ENCODE peak calls at places on chromosome 15, in five cellular contexts. X, T, C, I and P are unnamed samples.

GRCh38 chr15:95274038-95274437 is 1042.7 kb downstream of the MCTP2 start:
- DNase-seq in X (no peak), T (no peak), C (no peak), I (no peak), P (no peak)

GRCh38 chr15:75397494-75397893 is 29.1 kb upstream of the MAN2C1 start:
- DNase-seq in X (no peak), T (no peak), C (no peak), I (no peak), P (no peak)

GRCh38 chr15:51991141-51991540 is 19.6 kb upstream of the LEO1 start:
- DNase-seq in X (no peak), T (no peak), C (no peak), I (no peak), P (no peak)

GRCh38 chr15:31371520-31372240 is 45.0 kb downstream of the KLF13 start:
- DNase-seq in X (no peak), T (no peak), C (no peak), I (no peak), P (no peak)

GRCh38 chr15:52228928-52229327 is 37.7 kb upstream of the GNB5 start:
- DNase-seq in X (no peak), T (no peak), C (no peak), I (no peak), P (no peak)

GRCh38 chr15:76401285-76401684 is 64.7 kb downstream of the ISL2 start:
- DNase-seq in X (no peak), T (no peak), C (no peak), I (no peak), P (no peak)

GRCh38 chr15:67307156-67307555 is 52.6 kb downstream of the IQCH start:
- DNase-seq in X (no peak), T (no peak), C (no peak), I (no peak), P (no peak)

GRCh38 chr15:73325191-73325980 is 43.4 kb downstream of the HCN4 start:
- DNase-seq in X (peak), T (no peak), C (peak), I (no peak), P (no peak)

GRCh38 chr15:97174886-97175540 is 785.5 kb upstream of the ARRDC4 start:
- DNase-seq in X (no peak), T (no peak), C (no peak), I (no peak), P (no peak)